ENCODE peak calls at places on chromosomes 16 and 17, in four cellular contexts. One of them, this sample, is unnamed.

GRCh38 chr16:84718-85452 is 6.9 kb downstream of the MPG start:
- DNase-seq in astrocyte of the cerebellum: no peak
- DNase-seq in fibroblast of pulmonary artery: peak; percentile 93
- DNase-seq in WERI-Rb-1: no peak
- DNase-seq in this sample: peak; percentile 79

GRCh38 chr16:9122342-9122741 is 30.9 kb downstream of the HAPSTR1 start:
- DNase-seq in astrocyte of the cerebellum: no peak
- DNase-seq in fibroblast of pulmonary artery: no peak
- DNase-seq in WERI-Rb-1: no peak
- DNase-seq in this sample: no peak

GRCh38 chr16:1481906-1482835 is 6.6 kb downstream of the PTX4 start:
- DNase-seq in astrocyte of the cerebellum: no peak
- DNase-seq in fibroblast of pulmonary artery: no peak
- DNase-seq in WERI-Rb-1: no peak
- DNase-seq in this sample: no peak

GRCh38 chr17:5282639-5283217 is 644 bp downstream of the RABEP1 start:
- DNase-seq in astrocyte of the cerebellum: no peak
- DNase-seq in fibroblast of pulmonary artery: peak; percentile 17
- DNase-seq in WERI-Rb-1: peak; percentile 36
- DNase-seq in this sample: no peak

GRCh38 chr16:89981414-89981813 is 32.9 kb downstream of the DEF8 start:
- DNase-seq in astrocyte of the cerebellum: no peak
- DNase-seq in fibroblast of pulmonary artery: no peak
- DNase-seq in WERI-Rb-1: no peak
- DNase-seq in this sample: peak; percentile 67

GRCh38 chr17:67492824-67493490 is 115.9 kb downstream of the PITPNC1 start:
- DNase-seq in astrocyte of the cerebellum: no peak
- DNase-seq in fibroblast of pulmonary artery: no peak
- DNase-seq in WERI-Rb-1: no peak
- DNase-seq in this sample: no peak

GRCh38 chr17:60141111-60142018 is 8.4 kb upstream of the CA4 start:
- DNase-seq in astrocyte of the cerebellum: no peak
- DNase-seq in fibroblast of pulmonary artery: peak; percentile 45
- DNase-seq in WERI-Rb-1: no peak
- DNase-seq in this sample: no peak

GRCh38 chr16:7315813-7316212 is 16.8 kb upstream of the RBFOX1 start:
- DNase-seq in astrocyte of the cerebellum: no peak
- DNase-seq in fibroblast of pulmonary artery: no peak
- DNase-seq in WERI-Rb-1: no peak
- DNase-seq in this sample: no peak

GRCh38 chr17:1474402-1475189 is 17.9 kb downstream of the MYO1C start:
- DNase-seq in astrocyte of the cerebellum: no peak
- DNase-seq in fibroblast of pulmonary artery: no peak
- DNase-seq in WERI-Rb-1: peak; percentile 43
- DNase-seq in this sample: peak; percentile 89

GRCh38 chr16:86874141-86874540 is 295.8 kb downstream of the FOXL1 start:
- DNase-seq in astrocyte of the cerebellum: no peak
- DNase-seq in fibroblast of pulmonary artery: peak; percentile 13
- DNase-seq in WERI-Rb-1: peak; percentile 41
- DNase-seq in this sample: peak; percentile 61

GRCh38 chr17:32943206-32943605 is 15.3 kb downstream of the TMEM98 start:
- DNase-seq in astrocyte of the cerebellum: no peak
- DNase-seq in fibroblast of pulmonary artery: peak; percentile 39
- DNase-seq in WERI-Rb-1: no peak
- DNase-seq in this sample: no peak

GRCh38 chr16:57723170-57723569 is 12.4 kb upstream of the KATNB1 start:
- DNase-seq in astrocyte of the cerebellum: no peak
- DNase-seq in fibroblast of pulmonary artery: peak; percentile 25
- DNase-seq in WERI-Rb-1: peak; percentile 36
- DNase-seq in this sample: no peak
- TF ChIP-seq CTCF in astrocyte of the cerebellum: peak; percentile 15
- TF ChIP-seq CTCF in fibroblast of pulmonary artery: peak; percentile 33
- TF ChIP-seq CTCF in WERI-Rb-1: peak; percentile 41
- TF ChIP-seq CTCF in this sample: no peak

GRCh38 chr16:62036807-62037135 is 533 bp upstream of the CDH8 start:
- DNase-seq in astrocyte of the cerebellum: no peak
- DNase-seq in fibroblast of pulmonary artery: no peak
- DNase-seq in WERI-Rb-1: no peak
- DNase-seq in this sample: no peak

GRCh38 chr16:62038646-62039045 is 2.4 kb upstream of the CDH8 start:
- DNase-seq in astrocyte of the cerebellum: no peak
- DNase-seq in fibroblast of pulmonary artery: no peak
- DNase-seq in WERI-Rb-1: no peak
- DNase-seq in this sample: no peak

GRCh38 chr16:62036101-62036806 is at the start of gene CDH8:
- DNase-seq in astrocyte of the cerebellum: no peak
- DNase-seq in fibroblast of pulmonary artery: no peak
- DNase-seq in WERI-Rb-1: no peak
- DNase-seq in this sample: no peak

GRCh38 chr16:62038225-62038624 is 2.0 kb upstream of the CDH8 start:
- DNase-seq in astrocyte of the cerebellum: no peak
- DNase-seq in fibroblast of pulmonary artery: no peak
- DNase-seq in WERI-Rb-1: no peak
- DNase-seq in this sample: no peak

GRCh38 chr16:62041401-62041800 is 5.2 kb upstream of the CDH8 start:
- DNase-seq in astrocyte of the cerebellum: peak; percentile 47
- DNase-seq in fibroblast of pulmonary artery: peak; percentile 49
- DNase-seq in WERI-Rb-1: no peak
- DNase-seq in this sample: no peak
- TF ChIP-seq CTCF in astrocyte of the cerebellum: peak; percentile 78
- TF ChIP-seq CTCF in fibroblast of pulmonary artery: peak; percentile 41
- TF ChIP-seq CTCF in WERI-Rb-1: peak; percentile 34
- TF ChIP-seq CTCF in this sample: peak; percentile 55

GRCh38 chr16:57795431-57795878 is 6.8 kb downstream of the KIFC3 start:
- DNase-seq in astrocyte of the cerebellum: peak; percentile 40
- DNase-seq in fibroblast of pulmonary artery: peak; percentile 62
- DNase-seq in WERI-Rb-1: peak; percentile 77
- DNase-seq in this sample: peak; percentile 65
- TF ChIP-seq CTCF in astrocyte of the cerebellum: peak; percentile 61
- TF ChIP-seq CTCF in fibroblast of pulmonary artery: peak; percentile 46
- TF ChIP-seq CTCF in WERI-Rb-1: peak; percentile 73
- TF ChIP-seq CTCF in this sample: peak; percentile 51

GRCh38 chr17:74987909-74988711 is 678 bp downstream of the CDR2L start:
- DNase-seq in astrocyte of the cerebellum: peak; percentile 15
- DNase-seq in fibroblast of pulmonary artery: peak; percentile 69
- DNase-seq in WERI-Rb-1: peak; percentile 83
- DNase-seq in this sample: no peak
- TF ChIP-seq CTCF in astrocyte of the cerebellum: peak; percentile 45
- TF ChIP-seq CTCF in fibroblast of pulmonary artery: peak; percentile 27
- TF ChIP-seq CTCF in WERI-Rb-1: peak; percentile 48
- TF ChIP-seq CTCF in this sample: no peak

DNA sequence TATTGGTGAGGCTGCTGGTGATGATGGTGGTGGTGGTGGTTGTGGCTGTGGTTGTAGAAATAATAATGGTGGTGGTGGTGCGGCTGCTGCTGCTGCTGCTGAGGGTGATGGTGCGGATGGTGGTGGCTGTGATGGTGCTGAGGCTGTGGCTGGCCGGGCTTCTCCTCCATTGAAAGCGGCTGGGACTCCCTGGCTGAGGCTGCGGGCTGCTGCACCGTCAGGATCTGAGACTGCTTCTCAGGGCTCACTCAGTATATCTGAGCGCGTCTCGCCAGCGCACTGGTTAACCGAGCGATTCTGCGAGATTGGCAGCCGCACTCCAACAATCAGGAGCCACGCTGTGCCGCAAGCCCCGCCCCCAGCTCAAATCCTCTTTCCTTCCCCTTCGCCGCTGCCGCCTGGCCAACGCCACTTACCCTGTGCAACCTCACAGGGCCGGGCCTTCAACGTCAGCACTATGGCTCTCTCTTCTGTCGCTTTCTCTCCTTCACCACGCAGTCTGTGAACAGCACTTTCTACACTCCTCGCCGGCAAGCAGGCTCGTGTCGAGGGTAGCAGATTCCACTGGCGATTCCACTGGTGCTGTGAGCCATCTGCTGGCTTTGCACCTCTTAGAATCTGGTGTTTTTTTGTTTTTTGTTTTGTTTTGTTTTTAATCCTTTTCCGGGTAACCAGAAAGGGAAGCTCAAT is at the start of gene NUFIP2:
- DNase-seq in astrocyte of the cerebellum: peak; percentile 96
- DNase-seq in fibroblast of pulmonary artery: peak; percentile 99
- DNase-seq in WERI-Rb-1: peak; percentile 99
- DNase-seq in this sample: peak; percentile 96
- TF ChIP-seq CTCF in astrocyte of the cerebellum: no peak
- TF ChIP-seq CTCF in fibroblast of pulmonary artery: no peak
- TF ChIP-seq CTCF in WERI-Rb-1: no peak
- TF ChIP-seq CTCF in this sample: no peak